ENCODE peak calls at places on chromosomes 4 and X, in five cellular contexts. T, X, N, F and G are unnamed samples.
A peak's percentile ranks its signal among the peaks of the same experiment; 100 is the strongest.

GRCh38 chrX:17563076-17563475 is 174.2 kb upstream of the SCML1 start:
- DNase-seq in T (no peak), X (no peak), N (no peak), F (no peak), G (no peak)

GRCh38 chr4:80459918-80460473 is 124.5 kb downstream of the CFAP299 start:
- DNase-seq in T (no peak), X (no peak), N (no peak), F (no peak), G (no peak)

GRCh38 chr4:86730310-86730709 is 118.9 kb downstream of the SLC10A6 start:
- DNase-seq in T (no peak), X (no peak), N (peak; percentile 10), F (peak; percentile 24), G (no peak)

GRCh38 chrX:53312946-53313745 is 31.8 kb upstream of the IQSEC2 start:
- DNase-seq in T (peak; percentile 67), X (peak; percentile 81), N (peak; percentile 60), F (peak; percentile 57), G (peak; percentile 54)

GRCh38 chr4:1008840-1009646 is 2.4 kb upstream of the FGFRL1 start:
- DNase-seq in T (peak; percentile 57), X (peak; percentile 79), N (no peak), F (no peak), G (no peak)

GRCh38 chr4:43903456-43903855 is 545.2 kb downstream of the KCTD8 start:
- DNase-seq in T (no peak), X (no peak), N (no peak), F (no peak), G (no peak)

GRCh38 chr4:80322716-80323115 is 12.8 kb upstream of the CFAP299 start:
- DNase-seq in T (no peak), X (no peak), N (peak; percentile 66), F (no peak), G (no peak)

GRCh38 chrX:16796298-16796697 is 10.0 kb downstream of the TXLNG start:
- DNase-seq in T (no peak), X (no peak), N (no peak), F (no peak), G (no peak)

GRCh38 chr4:170887396-170887795 is 797.6 kb upstream of the AADAT start:
- DNase-seq in T (no peak), X (no peak), N (peak; percentile 32), F (no peak), G (no peak)

GRCh38 chrX:22481436-22481835 is 208.7 kb downstream of the CBLL2 start:
- DNase-seq in T (no peak), X (no peak), N (peak; percentile 1), F (no peak), G (no peak)

GRCh38 chrX:155956099-155956498 is 41.4 kb upstream of the IL9R start:
- DNase-seq in T (no peak), X (no peak), N (no peak), F (no peak), G (no peak)

GRCh38 chrX:132480581-132481203 is 8.1 kb downstream of the MBNL3 start:
- DNase-seq in T (peak; percentile 34), X (no peak), N (peak; percentile 11), F (no peak), G (peak; percentile 50)

GRCh38 chr4:14883166-14883565 is 119.1 kb upstream of the CPEB2 start:
- DNase-seq in T (no peak), X (no peak), N (no peak), F (no peak), G (no peak)

GRCh38 chr4:121192013-121192412 is 27.9 kb upstream of the TNIP3 start:
- DNase-seq in T (no peak), X (no peak), N (no peak), F (no peak), G (no peak)

GRCh38 chrX:56268888-56269287 is 36.7 kb downstream of the KLF8 start:
- DNase-seq in T (no peak), X (no peak), N (no peak), F (no peak), G (peak; percentile 6)

GRCh38 chr4:14249226-14249625 is 621.7 kb upstream of the BOD1L1 start:
- DNase-seq in T (no peak), X (no peak), N (no peak), F (no peak), G (no peak)

GRCh38 chr4:141329174-141329569 is 108.5 kb downstream of the ZNF330 start:
- DNase-seq in T (no peak), X (no peak), N (peak; percentile 76), F (no peak), G (no peak)

GRCh38 chr4:185847352-185848078 is 35.5 kb upstream of the SORBS2 start:
- DNase-seq in T (no peak), X (no peak), N (peak; percentile 77), F (no peak), G (no peak)

GRCh38 chrX:434946-435345 is 48.2 kb upstream of the PPP2R3B start:
- DNase-seq in T (no peak), X (peak; percentile 27), N (no peak), F (no peak), G (no peak)

GRCh38 chrX:49053223-49054072 is 5.4 kb upstream of the CCDC120 start:
- DNase-seq in T (peak; percentile 72), X (peak; percentile 79), N (peak; percentile 55), F (peak; percentile 92), G (peak; percentile 74)

DNA sequence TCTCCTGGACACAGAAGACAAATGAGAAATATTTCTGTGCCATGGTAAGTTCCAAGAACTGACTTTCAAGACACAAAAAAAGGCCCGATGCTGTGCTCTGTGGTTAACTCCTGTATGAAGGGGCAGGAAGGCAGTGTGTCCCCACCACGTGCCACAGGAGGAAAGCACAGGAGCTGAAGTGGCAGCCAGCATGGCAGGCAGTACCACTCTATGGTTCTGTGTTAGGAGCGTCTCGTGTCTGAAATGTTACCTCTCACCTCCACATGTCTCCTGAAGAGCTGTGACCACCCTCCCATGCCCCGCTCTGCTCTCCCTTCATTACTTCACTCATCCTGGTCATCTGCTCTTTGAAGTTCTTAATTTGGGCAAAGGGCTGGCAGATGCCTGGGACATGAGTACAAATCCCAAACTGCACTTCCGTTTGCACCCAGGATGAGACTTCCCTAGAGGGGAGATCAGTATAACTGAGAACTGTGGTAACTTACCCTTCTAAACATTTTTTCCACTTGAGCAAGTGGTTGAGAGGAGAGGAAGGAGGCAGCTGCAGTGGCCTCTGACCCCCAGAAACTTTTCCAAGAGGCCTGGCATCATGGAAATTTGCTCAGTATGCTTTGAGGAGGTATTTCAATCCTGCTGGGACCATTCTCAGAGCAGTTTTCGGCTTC is 128.9 kb downstream of the SHROOM3 start:
- DNase-seq in T (no peak), X (no peak), N (no peak), F (no peak), G (no peak)
- TF ChIP-seq CTCF in T (no peak), X (no peak), N (no peak), F (no peak), G (no peak)

DNA sequence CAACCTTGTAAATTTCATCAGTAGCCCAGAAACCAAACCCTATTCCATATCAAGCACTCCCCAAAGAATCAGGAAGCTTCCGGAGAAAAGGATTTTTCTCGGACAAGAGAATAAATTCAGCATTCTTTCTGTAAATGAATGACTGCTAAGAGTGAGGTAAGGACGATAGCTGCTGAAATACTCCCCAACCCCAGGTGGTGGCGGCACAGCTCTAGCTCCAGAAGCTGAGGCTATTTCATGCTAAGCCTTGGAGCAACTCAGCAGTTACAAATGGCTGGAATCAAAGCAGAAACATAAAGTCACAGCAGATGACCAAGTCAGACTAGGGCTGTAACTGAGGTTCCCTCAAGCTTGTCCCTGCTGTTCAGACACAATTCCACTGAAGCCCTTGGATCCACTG is 13.9 kb upstream of the PCDH19 start:
- DNase-seq in T (no peak), X (no peak), N (peak; percentile 15), F (peak; percentile 38), G (no peak)
- TF ChIP-seq CTCF in T (no peak), X (no peak), N (peak; percentile 15), F (peak; percentile 49), G (no peak)

GRCh38 chr4:66741081-66741480 is 804.2 kb downstream of the CENPC start:
- DNase-seq in T (no peak), X (no peak), N (no peak), F (no peak), G (no peak)
- TF ChIP-seq CTCF in T (no peak), X (no peak), N (no peak), F (no peak), G (no peak)

DNA sequence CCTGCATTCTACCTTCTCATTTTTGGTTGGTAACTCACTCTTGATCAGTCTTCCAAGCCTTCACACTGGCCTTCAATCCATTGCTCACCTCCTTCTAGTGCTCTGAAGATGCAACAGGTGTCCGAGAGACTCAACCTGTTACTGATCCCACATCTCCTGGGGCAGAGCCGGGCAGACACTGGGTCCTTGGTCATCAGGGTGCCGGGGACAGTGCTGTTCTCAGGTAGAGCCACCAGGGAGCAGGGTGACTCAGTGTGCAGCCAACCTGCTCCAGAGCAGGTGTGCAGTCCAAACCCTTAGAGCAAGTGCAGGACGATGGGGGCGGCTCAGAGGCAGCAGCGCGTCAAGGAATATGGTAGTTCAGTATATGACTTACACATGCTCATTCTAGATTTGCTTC is 188.4 kb downstream of the DHX15 start:
- DNase-seq in T (no peak), X (no peak), N (no peak), F (no peak), G (no peak)
- TF ChIP-seq CTCF in T (no peak), X (no peak), N (no peak), F (no peak), G (no peak)

DNA sequence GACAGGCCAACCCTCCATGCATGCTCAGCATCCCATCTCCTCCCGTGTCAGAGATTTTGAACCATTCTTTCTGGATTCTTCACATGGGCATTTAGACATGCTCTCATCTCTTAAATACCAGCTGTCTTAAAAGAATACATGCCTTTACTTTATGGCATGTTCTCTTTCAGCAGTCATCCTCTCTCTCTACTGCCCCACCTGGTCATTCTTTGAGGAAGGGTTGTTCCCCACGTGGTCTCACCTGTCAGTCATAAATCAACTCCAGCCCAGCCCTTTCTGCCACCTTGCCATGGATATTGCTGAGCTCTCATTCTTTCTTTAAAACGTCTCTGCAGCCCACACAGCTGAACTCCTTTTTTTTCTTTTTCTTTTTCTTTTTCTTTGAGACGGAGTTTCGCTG is 111.3 kb downstream of the ARHGAP10 start:
- DNase-seq in T (no peak), X (no peak), N (no peak), F (no peak), G (peak; percentile 35)
- TF ChIP-seq CTCF in T (peak; percentile 22), X (no peak), N (peak; percentile 37), F (peak; percentile 28), G (no peak)

GRCh38 chr4:156168288-156168687 is 214.6 kb upstream of the CTSO start:
- DNase-seq in T (no peak), X (no peak), N (no peak), F (no peak), G (no peak)

GRCh38 chr4:156173937-156174336 is 220.3 kb upstream of the CTSO start:
- DNase-seq in T (no peak), X (no peak), N (no peak), F (no peak), G (no peak)

GRCh38 chr4:156173481-156173880 is 219.8 kb upstream of the CTSO start:
- DNase-seq in T (no peak), X (no peak), N (no peak), F (no peak), G (no peak)

GRCh38 chr4:156169861-156170260 is 216.2 kb upstream of the CTSO start:
- DNase-seq in T (no peak), X (no peak), N (no peak), F (peak; percentile 66), G (no peak)

GRCh38 chr4:156169011-156169410 is 215.3 kb upstream of the CTSO start:
- DNase-seq in T (no peak), X (peak; percentile 61), N (peak; percentile 92), F (peak; percentile 70), G (peak; percentile 11)
- TF ChIP-seq CTCF in T (no peak), X (no peak), N (peak; percentile 79), F (peak; percentile 68), G (peak; percentile 27)